ENCODE peak calls at places on chromosomes 11 and 22, in six cellular contexts. One of them, this sample, is unnamed.

GRCh38 chr22:27105142-27106025 is 448.0 kb downstream of the MIAT start:
- DNase-seq in H9: no peak
- DNase-seq in H1: no peak
- DNase-seq in IMR-90: peak
- DNase-seq in mesenchymal stem cell: peak
- DNase-seq in mesendoderm: no peak
- DNase-seq in this sample: no peak

GRCh38 chr11:104073950-104074349 is 37.5 kb downstream of the DDI1 start:
- DNase-seq in mesendoderm: peak
- DNase-seq in mesenchymal stem cell: peak
- DNase-seq in H1: no peak
- DNase-seq in H9: peak
- DNase-seq in IMR-90: peak
- DNase-seq in this sample: no peak

GRCh38 chr11:19832901-19833300 is 120.3 kb downstream of the NAV2 start:
- DNase-seq in IMR-90: no peak
- DNase-seq in H1: no peak
- DNase-seq in H9: no peak
- DNase-seq in mesendoderm: no peak
- DNase-seq in mesenchymal stem cell: no peak
- DNase-seq in this sample: no peak

GRCh38 chr11:112524808-112525207 is 264.1 kb upstream of the PLET1 start:
- DNase-seq in mesendoderm: no peak
- DNase-seq in H1: no peak
- DNase-seq in mesenchymal stem cell: peak
- DNase-seq in IMR-90: no peak
- DNase-seq in H9: no peak
- DNase-seq in this sample: no peak

GRCh38 chr11:8328848-8329330 is 65.2 kb upstream of the LMO1 start:
- DNase-seq in H9: peak
- DNase-seq in mesenchymal stem cell: peak
- DNase-seq in IMR-90: peak
- DNase-seq in H1: peak
- DNase-seq in mesendoderm: peak
- DNase-seq in this sample: peak

GRCh38 chr22:37904572-37905533 is 1.2 kb upstream of the MICALL1 start:
- DNase-seq in H9: peak
- DNase-seq in IMR-90: peak
- DNase-seq in H1: no peak
- DNase-seq in mesenchymal stem cell: peak
- DNase-seq in mesendoderm: peak
- DNase-seq in this sample: no peak

GRCh38 chr22:48566741-48567140 is 1260.9 kb downstream of the BRD1 start:
- DNase-seq in H9: no peak
- DNase-seq in mesendoderm: no peak
- DNase-seq in mesenchymal stem cell: no peak
- DNase-seq in IMR-90: no peak
- DNase-seq in H1: no peak
- DNase-seq in this sample: no peak

GRCh38 chr22:30875481-30876215 is 92.9 kb downstream of the MORC2 start:
- DNase-seq in IMR-90: no peak
- DNase-seq in H1: no peak
- DNase-seq in mesendoderm: no peak
- DNase-seq in H9: no peak
- DNase-seq in mesenchymal stem cell: no peak
- DNase-seq in this sample: no peak

GRCh38 chr22:37741312-37741795 is 44.5 kb downstream of the TRIOBP start:
- DNase-seq in IMR-90: peak
- DNase-seq in H1: no peak
- DNase-seq in mesenchymal stem cell: peak
- DNase-seq in mesendoderm: peak
- DNase-seq in H9: no peak
- DNase-seq in this sample: no peak

GRCh38 chr11:72741849-72742521 is 10.2 kb downstream of the ARAP1 start:
- DNase-seq in IMR-90: peak
- DNase-seq in mesenchymal stem cell: peak
- DNase-seq in mesendoderm: no peak
- DNase-seq in H1: no peak
- DNase-seq in H9: no peak
- DNase-seq in this sample: no peak

GRCh38 chr11:1198766-1199688 is 23.8 kb upstream of the MUC5B start:
- DNase-seq in H1: no peak
- DNase-seq in H9: peak
- DNase-seq in mesendoderm: no peak
- DNase-seq in IMR-90: no peak
- DNase-seq in mesenchymal stem cell: no peak
- DNase-seq in this sample: no peak

GRCh38 chr11:122038543-122038942 is 77.5 kb downstream of the BLID start:
- DNase-seq in IMR-90: peak
- DNase-seq in mesenchymal stem cell: peak
- DNase-seq in H9: no peak
- DNase-seq in H1: no peak
- DNase-seq in mesendoderm: peak
- DNase-seq in this sample: peak

GRCh38 chr11:103842795-103843194 is 193.6 kb upstream of the DDI1 start:
- DNase-seq in H9: no peak
- DNase-seq in H1: no peak
- DNase-seq in IMR-90: peak
- DNase-seq in mesendoderm: no peak
- DNase-seq in mesenchymal stem cell: peak
- DNase-seq in this sample: peak

GRCh38 chr11:27672836-27673464 is 27.3 kb downstream of the BDNF start:
- DNase-seq in H1: no peak
- DNase-seq in mesenchymal stem cell: no peak
- DNase-seq in mesendoderm: no peak
- DNase-seq in IMR-90: peak
- DNase-seq in H9: no peak
- DNase-seq in this sample: no peak

GRCh38 chr22:20652582-20652981 is 121.3 kb upstream of the SERPIND1 start:
- DNase-seq in mesenchymal stem cell: no peak
- DNase-seq in IMR-90: no peak
- DNase-seq in mesendoderm: no peak
- DNase-seq in H9: peak
- DNase-seq in H1: no peak
- DNase-seq in this sample: no peak

GRCh38 chr11:116418388-116419041 is 354.3 kb downstream of the BUD13 start:
- DNase-seq in IMR-90: no peak
- DNase-seq in mesendoderm: no peak
- DNase-seq in H9: no peak
- DNase-seq in H1: no peak
- DNase-seq in mesenchymal stem cell: no peak
- DNase-seq in this sample: no peak

GRCh38 chr22:45067731-45068130 is 57.9 kb upstream of the PHF21B start:
- DNase-seq in mesendoderm: no peak
- DNase-seq in H9: no peak
- DNase-seq in mesenchymal stem cell: no peak
- DNase-seq in IMR-90: no peak
- DNase-seq in H1: no peak
- DNase-seq in this sample: no peak

GRCh38 chr22:45073064-45073463 is 63.3 kb upstream of the PHF21B start:
- DNase-seq in H1: no peak
- DNase-seq in mesenchymal stem cell: no peak
- DNase-seq in H9: no peak
- DNase-seq in IMR-90: no peak
- DNase-seq in mesendoderm: no peak
- DNase-seq in this sample: no peak

GRCh38 chr22:45069925-45070324 is 60.1 kb upstream of the PHF21B start:
- DNase-seq in H1: no peak
- DNase-seq in IMR-90: no peak
- DNase-seq in H9: no peak
- DNase-seq in mesenchymal stem cell: no peak
- DNase-seq in mesendoderm: no peak
- DNase-seq in this sample: no peak

GRCh38 chr22:45071618-45072017 is 61.8 kb upstream of the PHF21B start:
- DNase-seq in IMR-90: no peak
- DNase-seq in mesendoderm: no peak
- DNase-seq in H9: no peak
- DNase-seq in H1: no peak
- DNase-seq in mesenchymal stem cell: no peak
- DNase-seq in this sample: no peak

GRCh38 chr22:45072322-45072903 is 62.6 kb upstream of the PHF21B start:
- DNase-seq in mesendoderm: peak
- DNase-seq in H1: no peak
- DNase-seq in IMR-90: peak
- DNase-seq in mesenchymal stem cell: peak
- DNase-seq in H9: peak
- DNase-seq in this sample: no peak
- H3K4me2 ChIP-seq in mesendoderm: peak
- H3K4me2 ChIP-seq in H1: peak
- H3K4me2 ChIP-seq in IMR-90: no peak
- H3K4me2 ChIP-seq in mesenchymal stem cell: peak
- H3K4me2 ChIP-seq in H9: peak
- H3K4me2 ChIP-seq in this sample: peak

GRCh38 chr22:43743131-43743530 is 69.0 kb downstream of the EFCAB6 start:
- DNase-seq in mesendoderm: peak
- DNase-seq in H9: peak
- DNase-seq in IMR-90: no peak
- DNase-seq in mesenchymal stem cell: no peak
- DNase-seq in H1: peak
- DNase-seq in this sample: peak

GRCh38 chr22:43745783-43746356 is 66.2 kb downstream of the EFCAB6 start:
- DNase-seq in H9: no peak
- DNase-seq in H1: no peak
- DNase-seq in mesendoderm: no peak
- DNase-seq in IMR-90: no peak
- DNase-seq in mesenchymal stem cell: no peak
- DNase-seq in this sample: no peak

GRCh38 chr22:43740587-43741270 is 71.4 kb downstream of the EFCAB6 start:
- DNase-seq in mesenchymal stem cell: no peak
- DNase-seq in H1: no peak
- DNase-seq in mesendoderm: no peak
- DNase-seq in IMR-90: no peak
- DNase-seq in H9: no peak
- DNase-seq in this sample: no peak

GRCh38 chr22:43742551-43742950 is 69.6 kb downstream of the EFCAB6 start:
- DNase-seq in H9: no peak
- DNase-seq in H1: no peak
- DNase-seq in IMR-90: no peak
- DNase-seq in mesendoderm: no peak
- DNase-seq in mesenchymal stem cell: no peak
- DNase-seq in this sample: no peak

DNA sequence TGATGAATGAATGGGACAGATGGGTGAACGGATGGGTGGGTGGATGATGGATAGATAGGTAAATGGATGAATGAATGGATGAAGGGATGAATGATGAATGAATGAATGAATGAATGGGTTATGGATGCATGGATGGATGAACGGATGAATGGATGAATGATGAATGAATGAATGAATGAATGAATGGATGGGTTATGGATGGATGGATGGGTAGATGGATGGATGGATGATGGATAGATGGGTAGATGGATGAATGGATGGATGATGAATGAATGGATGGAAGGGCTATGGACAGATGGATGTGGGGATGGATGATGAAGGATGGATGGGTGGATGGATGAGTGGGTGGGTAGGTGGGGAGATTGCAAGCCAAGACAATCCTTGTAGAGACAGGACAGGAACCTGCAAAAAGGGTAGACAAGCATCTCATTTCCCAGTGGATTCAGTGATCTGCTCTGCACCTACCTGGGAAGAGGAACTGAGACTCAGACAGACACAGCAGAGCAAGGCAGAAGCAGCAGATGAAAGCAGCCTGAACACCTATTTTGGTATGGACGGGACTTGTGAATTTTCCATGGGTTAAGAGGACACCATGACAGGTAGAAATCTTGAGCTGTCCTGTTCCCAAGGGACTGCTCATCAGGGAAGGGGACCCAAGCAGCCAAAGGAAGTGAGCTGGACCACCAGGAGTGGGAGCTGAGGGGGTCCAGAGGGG is 68.0 kb downstream of the EFCAB6 start:
- DNase-seq in mesendoderm: no peak
- DNase-seq in mesenchymal stem cell: no peak
- DNase-seq in H1: no peak
- DNase-seq in H9: no peak
- DNase-seq in IMR-90: no peak
- DNase-seq in this sample: no peak
- H2BK15ac ChIP-seq in mesendoderm: no peak
- H2BK15ac ChIP-seq in mesenchymal stem cell: no peak
- H2BK15ac ChIP-seq in H1: no peak
- H2BK15ac ChIP-seq in H9: no peak
- H2BK15ac ChIP-seq in IMR-90: no peak
- H2BK15ac ChIP-seq in this sample: no peak

GRCh38 chr11:69854719-69855118 is 35.5 kb upstream of the FGF3 start:
- DNase-seq in mesendoderm: no peak
- DNase-seq in mesenchymal stem cell: peak
- DNase-seq in IMR-90: peak
- DNase-seq in H9: no peak
- DNase-seq in H1: no peak
- DNase-seq in this sample: no peak
- H3K4me2 ChIP-seq in mesendoderm: no peak
- H3K4me2 ChIP-seq in mesenchymal stem cell: no peak
- H3K4me2 ChIP-seq in IMR-90: no peak
- H3K4me2 ChIP-seq in H9: no peak
- H3K4me2 ChIP-seq in H1: no peak
- H3K4me2 ChIP-seq in this sample: no peak

DNA sequence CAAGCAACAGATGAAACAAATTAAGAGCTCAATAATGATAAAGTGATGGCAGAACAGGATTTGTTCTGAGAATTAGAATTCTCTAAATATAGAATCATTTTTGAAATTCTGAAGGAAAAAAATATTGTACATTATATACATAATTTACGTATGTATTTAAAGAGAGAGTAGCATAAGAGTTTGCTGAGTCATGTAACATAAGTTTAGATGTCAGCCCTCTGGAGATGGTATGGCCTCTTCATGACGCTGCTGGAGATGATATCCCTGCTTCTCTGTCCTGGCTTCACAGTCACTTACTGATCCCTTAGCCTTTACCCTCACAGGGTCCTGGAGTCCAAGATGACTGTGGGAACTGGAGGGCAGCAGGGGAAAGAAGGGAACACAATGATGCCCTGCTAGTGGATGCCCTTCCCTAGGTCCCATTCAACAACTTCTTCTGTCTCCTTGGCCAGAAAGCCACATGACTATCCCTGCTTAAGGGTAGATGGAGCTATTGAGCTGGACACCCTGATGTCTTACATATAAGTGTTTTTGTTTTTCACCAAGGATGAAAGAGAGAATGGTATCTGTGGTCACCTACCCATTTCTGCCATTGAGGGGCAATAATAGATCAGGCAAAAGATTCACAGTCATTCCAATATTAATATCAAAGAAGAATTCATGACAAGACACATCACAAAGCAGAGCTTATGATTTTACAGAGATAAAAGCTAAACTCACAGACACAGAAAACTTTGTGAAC is 753.1 kb downstream of the TBC1D22A start:
- DNase-seq in IMR-90: no peak
- DNase-seq in mesenchymal stem cell: no peak
- DNase-seq in H1: no peak
- DNase-seq in H9: no peak
- DNase-seq in mesendoderm: peak
- DNase-seq in this sample: no peak
- H2BK15ac ChIP-seq in IMR-90: no peak
- H2BK15ac ChIP-seq in mesenchymal stem cell: no peak
- H2BK15ac ChIP-seq in H1: no peak
- H2BK15ac ChIP-seq in H9: no peak
- H2BK15ac ChIP-seq in mesendoderm: no peak
- H2BK15ac ChIP-seq in this sample: no peak

GRCh38 chr11:93796424-93796823 is 12.3 kb downstream of the MED17 start:
- DNase-seq in mesendoderm: no peak
- DNase-seq in IMR-90: no peak
- DNase-seq in H1: no peak
- DNase-seq in mesenchymal stem cell: no peak
- DNase-seq in H9: no peak
- DNase-seq in this sample: no peak

GRCh38 chr11:93796832-93797231 is 12.8 kb downstream of the MED17 start:
- DNase-seq in H1: no peak
- DNase-seq in mesendoderm: no peak
- DNase-seq in IMR-90: no peak
- DNase-seq in mesenchymal stem cell: no peak
- DNase-seq in H9: no peak
- DNase-seq in this sample: no peak

GRCh38 chr11:93791493-93791892 is 7.4 kb downstream of the MED17 start:
- DNase-seq in H9: no peak
- DNase-seq in mesenchymal stem cell: no peak
- DNase-seq in H1: no peak
- DNase-seq in mesendoderm: no peak
- DNase-seq in IMR-90: no peak
- DNase-seq in this sample: no peak
- H3K4me2 ChIP-seq in H9: no peak
- H3K4me2 ChIP-seq in mesenchymal stem cell: no peak
- H3K4me2 ChIP-seq in H1: no peak
- H3K4me2 ChIP-seq in mesendoderm: no peak
- H3K4me2 ChIP-seq in IMR-90: no peak
- H3K4me2 ChIP-seq in this sample: no peak